ENCODE peak calls at places on chromosomes 2 and 18, in seven cellular contexts. L, Z, V, B, T, M and A are unnamed samples.
A peak's percentile ranks its signal among the peaks of the same experiment; 100 is the strongest.

GRCh38 chr2:154934213-154934612 is 235.7 kb downstream of the KCNJ3 start:
- DNase-seq in L (no peak), Z (no peak), V (no peak), B (no peak), T (no peak), M (no peak), A (no peak)

GRCh38 chr2:10978112-10978670 is 66.5 kb downstream of the KCNF1 start:
- DNase-seq in L (no peak), Z (no peak), V (no peak), B (no peak), T (no peak), M (no peak), A (no peak)

GRCh38 chr2:46202987-46203386 is 94.2 kb upstream of the EPAS1 start:
- DNase-seq in L (no peak), Z (no peak), V (no peak), B (no peak), T (no peak), M (no peak), A (no peak)

GRCh38 chr2:40304340-40304739 is 147.6 kb downstream of the SLC8A1 start:
- DNase-seq in L (no peak), Z (peak; percentile 58), V (no peak), B (no peak), T (no peak), M (no peak), A (no peak)

GRCh38 chr2:239400000-239400831 is 604 bp downstream of the HDAC4 start:
- DNase-seq in L (no peak), Z (no peak), V (no peak), B (peak; percentile 36), T (peak; percentile 50), M (no peak), A (no peak)

GRCh38 chr2:5692561-5693287 is 540 bp downstream of the SOX11 start:
- DNase-seq in L (peak; percentile 1), Z (no peak), V (no peak), B (no peak), T (no peak), M (no peak), A (no peak)

GRCh38 chr2:33209976-33210375 is 263.2 kb downstream of the LTBP1 start:
- DNase-seq in L (peak; percentile 72), Z (no peak), V (peak; percentile 32), B (no peak), T (no peak), M (peak; percentile 45), A (no peak)

GRCh38 chr18:3061581-3062416 is 48.9 kb upstream of the LPIN2 start:
- DNase-seq in L (no peak), Z (no peak), V (no peak), B (no peak), T (no peak), M (no peak), A (no peak)

GRCh38 chr2:20199381-20200270 is 25.3 kb downstream of the SDC1 start:
- DNase-seq in L (no peak), Z (no peak), V (no peak), B (no peak), T (no peak), M (no peak), A (no peak)